ENCODE peak calls at places on chromosomes 1 and 21, in four cellular contexts. K is HepG2, U is H1, A is GM12878. X is an unnamed sample.

GRCh38 chr1:119470377-119470776 is 36.6 kb upstream of the HSD3B1 start:
- DNase-seq in K (no peak), U (no peak), A (no peak), X (no peak)

GRCh38 chr1:10935241-10935640 is 77.2 kb upstream of the TARDBP start:
- DNase-seq in K (no peak), U (no peak), A (no peak), X (no peak)

GRCh38 chr1:155474156-155474555 is 88.4 kb downstream of the ASH1L start:
- DNase-seq in K (no peak), U (no peak), A (no peak), X (no peak)

GRCh38 chr1:151485685-151486255 is 25.4 kb upstream of the CGN start:
- DNase-seq in K (peak; percentile 16), U (no peak), A (no peak), X (no peak)

GRCh38 chr1:31753623-31754349 is 10.4 kb downstream of the ADGRB2 start:
- DNase-seq in K (no peak), U (no peak), A (no peak), X (no peak)

GRCh38 chr1:218459878-218460277 is 114.7 kb downstream of the TGFB2 start:
- DNase-seq in K (peak; percentile 9), U (peak; percentile 45), A (no peak), X (no peak)

GRCh38 chr1:175600721-175601440 is 142.5 kb downstream of the TNR start:
- DNase-seq in K (no peak), U (no peak), A (peak; percentile 45), X (no peak)

GRCh38 chr1:171702598-171702997 is 39.3 kb downstream of the VAMP4 start:
- DNase-seq in K (no peak), U (no peak), A (no peak), X (no peak)

GRCh38 chr1:202618387-202619022 is 91.7 kb downstream of the SYT2 start:
- DNase-seq in K (no peak), U (no peak), A (no peak), X (no peak)

GRCh38 chr1:109370712-109371270 is 26.9 kb downstream of the SORT1 start:
- DNase-seq in K (peak; percentile 84), U (no peak), A (no peak), X (no peak)

GRCh38 chr1:113456967-113457366 is 66.7 kb downstream of the MAGI3 start:
- DNase-seq in K (peak; percentile 86), U (no peak), A (no peak), X (no peak)

GRCh38 chr1:70061229-70061628 is 144.2 kb downstream of the LRRC40 start:
- DNase-seq in K (no peak), U (no peak), A (no peak), X (no peak)

GRCh38 chr1:228341450-228341813 is 65.2 kb downstream of the TRIM11 start:
- DNase-seq in K (no peak), U (no peak), A (no peak), X (no peak)

GRCh38 chr1:226308166-226308722 is 720 bp downstream of the LIN9 start:
- DNase-seq in K (no peak), U (no peak), A (no peak), X (peak; percentile 71)

GRCh38 chr1:3011631-3012510 is 9.4 kb upstream of the ACTRT2 start:
- DNase-seq in K (no peak), U (no peak), A (no peak), X (no peak)

GRCh38 chr1:237911911-237912310 is 21.2 kb upstream of the ZP4 start:
- DNase-seq in K (no peak), U (no peak), A (no peak), X (no peak)

GRCh38 chr21:41250519-41250918 is 66.1 kb upstream of the FAM3B start:
- DNase-seq in K (no peak), U (no peak), A (no peak), X (no peak)

GRCh38 chr1:963746-964525 is 2.3 kb upstream of the PLEKHN1 start:
- DNase-seq in K (no peak), U (no peak), A (no peak), X (no peak)

GRCh38 chr1:89974211-89974610 is 20.7 kb upstream of the ZNF326 start:
- DNase-seq in K (no peak), U (no peak), A (no peak), X (no peak)

GRCh38 chr1:158246650-158247049 is 7.6 kb upstream of the CD1A start:
- DNase-seq in K (no peak), U (no peak), A (no peak), X (no peak)

GRCh38 chr1:41791667-41792484 is 126.8 kb downstream of the HIVEP3 start:
- DNase-seq in K (no peak), U (no peak), A (no peak), X (no peak)

GRCh38 chr1:42998381-42998780 is 39.7 kb upstream of the SLC2A1 start:
- DNase-seq in K (no peak), U (no peak), A (no peak), X (no peak)

GRCh38 chr1:173852105-173852504 is 15.7 kb downstream of the GAS5 start:
- DNase-seq in K (no peak), U (no peak), A (no peak), X (no peak)

GRCh38 chr1:38474738-38475623 is 384.6 kb downstream of the RRAGC start:
- DNase-seq in K (no peak), U (no peak), A (peak; percentile 97), X (no peak)

GRCh38 chr1:156859523-156860112 is 701 bp upstream of the INSRR start:
- DNase-seq in K (no peak), U (peak; percentile 70), A (no peak), X (no peak)

GRCh38 chr1:28370220-28371010 is 875 bp downstream of the PHACTR4 start:
- DNase-seq in K (no peak), U (no peak), A (no peak), X (no peak)

GRCh38 chr1:233491953-233492627 is 121.8 kb upstream of the KCNK1 start:
- DNase-seq in K (no peak), U (no peak), A (no peak), X (no peak)

GRCh38 chr21:24941316-24942185 is 665.7 kb downstream of the MRPL39 start:
- DNase-seq in K (no peak), U (no peak), A (no peak), X (no peak)

GRCh38 chr1:27360159-27361043 is 6.4 kb downstream of the MAP3K6 start:
- DNase-seq in K (no peak), U (peak; percentile 70), A (no peak), X (peak; percentile 87)

GRCh38 chr1:204363335-204364114 is 3.8 kb upstream of the PLEKHA6 start:
- DNase-seq in K (peak; percentile 50), U (peak; percentile 91), A (peak; percentile 52), X (peak; percentile 84)

GRCh38 chr1:204361781-204362180 is 2.1 kb upstream of the PLEKHA6 start:
- DNase-seq in K (no peak), U (no peak), A (no peak), X (no peak)

GRCh38 chr1:204361341-204361771 is 1.6 kb upstream of the PLEKHA6 start:
- DNase-seq in K (no peak), U (no peak), A (no peak), X (no peak)

GRCh38 chr1:204360314-204360713 is 585 bp upstream of the PLEKHA6 start:
- DNase-seq in K (no peak), U (no peak), A (no peak), X (no peak)

GRCh38 chr1:204362984-204363334 is 3.2 kb upstream of the PLEKHA6 start:
- DNase-seq in K (no peak), U (no peak), A (no peak), X (no peak)
- TF ChIP-seq EZH2 in K (no peak), U (peak; percentile 30), A (no peak), X (no peak)

GRCh38 chr21:39106881-39107462 is 76.3 kb downstream of the PSMG1 start:
- DNase-seq in K (no peak), U (peak; percentile 22), A (no peak), X (no peak)

GRCh38 chr21:39105836-39106235 is 77.4 kb downstream of the PSMG1 start:
- DNase-seq in K (no peak), U (no peak), A (no peak), X (peak; percentile 42)

GRCh38 chr21:39104911-39105310 is 78.3 kb downstream of the PSMG1 start:
- DNase-seq in K (no peak), U (no peak), A (no peak), X (no peak)

GRCh38 chr21:39103689-39104088 is 79.6 kb downstream of the PSMG1 start:
- DNase-seq in K (no peak), U (no peak), A (no peak), X (no peak)

GRCh38 chr21:39105341-39105765 is 77.9 kb downstream of the PSMG1 start:
- DNase-seq in K (peak; percentile 76), U (no peak), A (no peak), X (no peak)
- TF ChIP-seq CBX5 in K (no peak), U (no peak), A (no peak), X (no peak)

GRCh38 chr1:229434005-229434640 is at the start of gene ACTA1:
- DNase-seq in K (no peak), U (peak; percentile 81), A (no peak), X (no peak)
- TF ChIP-seq EZH2 in K (no peak), U (peak; percentile 49), A (no peak), X (no peak)

DNA sequence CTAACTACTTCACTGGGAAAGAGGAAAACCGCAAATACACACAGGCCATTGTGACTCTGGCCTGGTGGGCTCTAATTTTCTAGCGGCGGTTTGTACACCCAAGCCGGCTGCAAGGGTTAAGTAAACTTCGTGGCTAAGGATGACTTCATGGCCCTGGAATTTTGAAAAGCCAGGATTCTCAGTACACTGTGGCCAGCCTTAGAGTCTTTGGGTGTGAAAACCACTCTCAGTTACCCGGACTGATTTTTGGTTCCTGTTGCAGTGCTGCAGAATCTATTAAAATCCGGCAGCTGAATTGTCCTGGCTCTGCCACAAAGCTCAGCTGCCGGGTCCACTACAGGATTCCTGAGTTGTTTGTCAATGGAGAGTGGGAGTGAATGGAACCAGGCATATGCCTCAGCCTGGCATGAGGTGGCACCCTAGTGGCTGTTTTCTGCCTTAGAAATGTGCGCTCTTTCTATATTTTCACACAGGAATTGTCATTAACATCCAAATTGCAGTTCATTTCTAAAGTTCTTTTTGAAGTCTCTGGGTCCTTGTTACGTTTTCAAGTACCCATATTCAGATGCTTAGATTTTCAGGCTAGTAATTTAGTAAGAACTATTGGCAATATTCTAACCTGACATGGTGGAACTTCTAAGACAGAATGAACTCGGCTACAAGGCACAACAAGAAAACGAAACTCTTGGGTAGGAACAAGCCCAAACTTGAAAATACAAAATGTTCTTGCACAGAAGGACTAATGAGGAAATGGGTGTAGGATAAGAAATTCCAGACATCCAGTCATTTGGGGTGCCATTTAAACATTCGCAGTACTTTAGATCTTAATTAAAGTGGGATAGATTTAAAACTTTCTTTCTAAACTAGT is 255.9 kb downstream of the NFIA start:
- DNase-seq in K (peak; percentile 91), U (no peak), A (no peak), X (no peak)
- TF ChIP-seq CBX5 in K (no peak), U (no peak), A (no peak), X (no peak)

DNA sequence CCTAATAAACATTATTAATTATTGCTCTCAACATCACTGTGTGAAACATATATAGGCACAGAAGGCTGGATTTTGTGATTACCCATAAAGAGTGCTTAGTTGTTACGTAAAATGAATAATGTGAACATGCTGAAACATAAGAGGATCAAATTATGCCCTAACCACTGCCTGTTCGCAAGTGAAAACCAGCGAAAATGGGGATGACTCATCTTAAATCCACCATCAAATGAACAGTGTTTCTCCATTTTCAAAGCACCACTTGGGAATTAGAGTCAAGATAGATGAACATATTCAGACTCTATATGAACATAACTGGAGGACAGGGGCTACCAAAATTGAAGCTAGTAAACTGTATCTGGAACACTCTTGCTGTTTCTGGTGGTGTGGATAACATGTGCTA is 386.2 kb downstream of the HHIPL2 start:
- DNase-seq in K (no peak), U (no peak), A (no peak), X (no peak)
- TF ChIP-seq EZH2 in K (no peak), U (no peak), A (no peak), X (no peak)

GRCh38 chr1:221689138-221689537 is 52.8 kb downstream of the DUSP10 start:
- DNase-seq in K (no peak), U (no peak), A (no peak), X (no peak)
- TF ChIP-seq CBX5 in K (no peak), U (no peak), A (no peak), X (no peak)

X was measured in K562.